ENCODE peak calls at places on chromosome 7, in eight cellular contexts. Z, A, J, S, E, X, U and Y are unnamed samples.
A peak's percentile ranks its signal among the peaks of the same experiment; 100 is the strongest.

GRCh38 chr7:1800876-1801275 is 130.8 kb downstream of the ELFN1 start:
- DNase-seq in J (no peak), A (no peak), Z (no peak), S (no peak), U (peak; percentile 12), E (no peak), X (no peak), Y (no peak)

GRCh38 chr7:34315032-34315431 is 343.0 kb upstream of the NPSR1 start:
- DNase-seq in S (no peak), E (no peak), A (peak; percentile 89), Z (no peak), X (no peak), U (no peak), J (no peak), Y (no peak)

GRCh38 chr7:41451826-41452225 is 251.1 kb downstream of the INHBA start:
- DNase-seq in A (no peak), S (no peak), U (no peak), J (no peak), Z (no peak), X (no peak), E (no peak), Y (no peak)

GRCh38 chr7:151233111-151233701 is 923 bp downstream of the CHPF2 start:
- DNase-seq in E (peak; percentile 34), U (peak; percentile 70), S (no peak), A (peak; percentile 79), J (no peak), Z (peak; percentile 37), X (no peak), Y (no peak)

GRCh38 chr7:127447326-127447945 is 54.9 kb upstream of the ZNF800 start:
- DNase-seq in Z (peak; percentile 79), S (no peak), U (no peak), J (no peak), X (no peak), E (peak; percentile 5), A (peak; percentile 42), Y (no peak)

GRCh38 chr7:135111379-135111778 is 36.5 kb upstream of the TMEM140 start:
- DNase-seq in J (no peak), E (no peak), A (peak; percentile 49), S (no peak), Z (no peak), X (no peak), U (no peak), Y (no peak)

GRCh38 chr7:102450242-102450641 is 14.4 kb downstream of the ALKBH4 start:
- DNase-seq in A (no peak), X (no peak), J (no peak), U (no peak), E (no peak), S (no peak), Z (peak; percentile 72), Y (no peak)

GRCh38 chr7:129522088-129522970 is 20.0 kb downstream of the SMKR1 start:
- DNase-seq in X (no peak), J (no peak), A (peak; percentile 6), E (peak; percentile 50), S (no peak), Z (no peak), U (no peak), Y (no peak)

GRCh38 chr7:48025630-48026029 is 3.3 kb downstream of the SUN3 start:
- DNase-seq in J (no peak), Z (no peak), S (no peak), U (no peak), E (no peak), X (no peak), A (no peak), Y (no peak)

GRCh38 chr7:143979359-143979758 is 20.8 kb upstream of the OR6B1 start:
- DNase-seq in X (no peak), U (no peak), S (no peak), E (no peak), J (no peak), A (peak; percentile 81), Z (no peak), Y (no peak)

GRCh38 chr7:2667843-2668242 is 20.2 kb upstream of the AMZ1 start:
- DNase-seq in E (no peak), U (no peak), J (no peak), Z (no peak), S (no peak), X (no peak), A (no peak), Y (no peak)

GRCh38 chr7:117385340-117386124 is 41.8 kb downstream of the ASZ1 start:
- DNase-seq in U (no peak), X (no peak), S (no peak), J (no peak), Z (no peak), E (no peak), A (peak; percentile 41), Y (no peak)

GRCh38 chr7:27764109-27764508 is 24.1 kb downstream of the TAX1BP1 start:
- DNase-seq in A (peak; percentile 39), S (no peak), J (no peak), X (no peak), U (no peak), Z (no peak), E (no peak), Y (no peak)

GRCh38 chr7:8089036-8089780 is 120.6 kb downstream of the GLCCI1 start:
- DNase-seq in X (no peak), U (no peak), Z (no peak), S (no peak), E (no peak), J (no peak), A (no peak), Y (no peak)

GRCh38 chr7:158991824-158992621 is 135.7 kb downstream of the DYNC2I1 start:
- DNase-seq in J (no peak), X (no peak), E (no peak), Z (no peak), A (no peak), U (peak; percentile 46), S (no peak), Y (no peak)

DNA sequence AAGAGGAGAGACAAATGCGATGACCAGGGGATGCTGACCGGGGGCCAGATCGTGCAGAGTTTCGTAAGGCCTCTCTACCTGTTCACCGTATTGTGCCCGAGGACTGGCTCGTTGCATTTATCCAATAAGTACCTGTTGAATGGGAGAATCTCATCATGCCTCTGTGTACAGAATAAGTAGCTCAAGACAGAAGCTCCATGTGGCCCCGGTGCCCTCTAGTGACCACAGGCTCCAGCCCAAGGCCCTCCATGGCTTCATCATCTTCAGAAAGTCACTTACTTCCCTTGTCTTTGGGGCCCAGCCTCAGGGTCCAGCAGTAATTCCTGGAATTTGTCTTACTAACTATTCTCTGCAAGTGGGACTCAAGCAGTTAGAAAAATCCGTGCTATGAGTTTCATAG is 151.0 kb downstream of the CHN2 start:
- DNase-seq in S (no peak), X (no peak), Z (no peak), J (peak; percentile 25), U (no peak), A (peak; percentile 63), E (peak; percentile 22), Y (no peak)
- TF ChIP-seq CTCF in S (no peak), X (no peak), Z (no peak), J (no peak), U (no peak), A (peak; percentile 57), E (peak; percentile 40), Y (no peak)

GRCh38 chr7:15889501-15889900 is 203.0 kb upstream of the MEOX2 start:
- DNase-seq in U (no peak), X (no peak), A (peak; percentile 13), E (no peak), J (no peak), Z (no peak), S (no peak), Y (no peak)
- TF ChIP-seq CTCF in U (peak; percentile 9), X (no peak), A (peak; percentile 30), E (peak; percentile 22), J (no peak), Z (no peak), S (no peak), Y (no peak)

GRCh38 chr7:137816696-137817320 is 30.0 kb downstream of the DGKI start:
- DNase-seq in J (no peak), S (no peak), U (no peak), Z (no peak), E (no peak), X (no peak), A (peak; percentile 32), Y (no peak)
- TF ChIP-seq CTCF in J (no peak), S (no peak), U (no peak), Z (no peak), E (no peak), X (no peak), A (peak; percentile 34), Y (no peak)

GRCh38 chr7:65471587-65471986 is 97.9 kb downstream of the ZNF92 start:
- DNase-seq in A (no peak), X (no peak), Z (no peak), S (no peak), U (no peak), J (no peak), E (no peak), Y (no peak)

GRCh38 chr7:65475734-65476319 is 102.2 kb downstream of the ZNF92 start:
- DNase-seq in E (no peak), J (no peak), S (peak; percentile 62), A (peak; percentile 3), Z (peak; percentile 54), X (no peak), U (no peak), Y (no peak)

GRCh38 chr7:65475040-65475726 is 101.5 kb downstream of the ZNF92 start:
- DNase-seq in Z (no peak), A (no peak), X (no peak), U (no peak), E (no peak), S (no peak), J (no peak), Y (no peak)

DNA sequence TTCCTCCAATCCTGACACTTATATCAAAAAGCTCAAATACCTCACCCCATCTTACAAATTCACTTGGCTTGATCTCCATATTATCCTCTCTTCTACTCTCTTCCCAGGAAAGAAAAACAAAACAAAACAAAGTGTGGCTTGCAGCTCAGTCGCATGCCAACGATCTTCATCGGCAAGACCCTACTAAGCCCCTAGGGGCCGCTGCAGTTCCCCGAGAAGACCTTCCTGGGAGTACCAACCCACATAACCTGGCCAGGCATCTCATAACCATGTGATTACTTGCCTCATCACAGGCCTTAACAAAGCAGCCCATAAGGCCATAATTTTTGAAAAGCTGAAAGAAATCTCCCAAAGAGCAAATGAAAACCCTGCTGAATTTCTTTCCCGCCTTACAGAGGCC is 103.7 kb downstream of the ZNF92 start:
- DNase-seq in E (peak; percentile 47), X (no peak), Z (no peak), S (no peak), A (peak; percentile 34), U (no peak), J (no peak), Y (no peak)
- TF ChIP-seq CTCF in E (peak; percentile 39), X (no peak), Z (no peak), S (no peak), A (peak; percentile 22), U (no peak), J (no peak), Y (no peak)